ENCODE peak calls at places on chromosomes 16 and 17, in five cellular contexts. C is ovary, J is esophagus squamous epithelium, I is neural progenitor cell, T is left ventricle myocardium inferior. R is an unnamed sample.

GRCh38 chr16:85798901-85799496 is 345 bp downstream of the EMC8 start:
- DNase-seq in C (peak; percentile 43), J (no peak), I (no peak), T (no peak), R (no peak)

GRCh38 chr17:71202449-71202848 is 918.4 kb upstream of the SOX9 start:
- DNase-seq in C (no peak), J (no peak), I (no peak), T (no peak), R (no peak)

GRCh38 chr16:67173808-67174705 is 3.7 kb downstream of the NOL3 start:
- DNase-seq in C (peak; percentile 76), J (no peak), I (peak; percentile 85), T (peak; percentile 88), R (peak; percentile 79)

GRCh38 chr16:50234771-50235556 is 31.4 kb upstream of the ADCY7 start:
- DNase-seq in C (no peak), J (no peak), I (no peak), T (no peak), R (no peak)

GRCh38 chr16:56399492-56399891 is 25.9 kb downstream of the AMFR start:
- DNase-seq in C (no peak), J (no peak), I (no peak), T (no peak), R (no peak)

GRCh38 chr17:68288804-68289203 is 2.1 kb downstream of the SLC16A6 start:
- DNase-seq in C (no peak), J (no peak), I (peak; percentile 25), T (no peak), R (no peak)

GRCh38 chr16:59878479-59878878 is 1144.4 kb upstream of the GOT2 start:
- DNase-seq in C (no peak), J (no peak), I (no peak), T (no peak), R (no peak)

GRCh38 chr16:68665501-68665900 is 20.4 kb downstream of the CDH3 start:
- DNase-seq in C (no peak), J (no peak), I (no peak), T (no peak), R (no peak)

GRCh38 chr17:17326275-17326875 is 23.2 kb downstream of the NT5M start:
- DNase-seq in C (peak; percentile 3), J (no peak), I (peak; percentile 75), T (no peak), R (no peak)

GRCh38 chr17:49914096-49914490 is 54.9 kb upstream of the DLX4 start:
- DNase-seq in C (no peak), J (no peak), I (peak; percentile 60), T (no peak), R (no peak)

GRCh38 chr16:88316151-88316550 is 66.6 kb upstream of the ZNF469 start:
- DNase-seq in C (no peak), J (no peak), I (no peak), T (no peak), R (no peak)

GRCh38 chr17:74635418-74635817 is 11.9 kb upstream of the CD300E start:
- DNase-seq in C (no peak), J (no peak), I (peak; percentile 66), T (no peak), R (no peak)

GRCh38 chr17:19727466-19728113 is 11.2 kb upstream of the SLC47A2 start:
- DNase-seq in C (peak; percentile 66), J (no peak), I (no peak), T (peak; percentile 60), R (no peak)

GRCh38 chr16:17396762-17397498 is 73.8 kb downstream of the XYLT1 start:
- DNase-seq in C (peak; percentile 50), J (no peak), I (no peak), T (no peak), R (peak; percentile 37)

GRCh38 chr16:14338236-14338635 is 267.1 kb downstream of the MRTFB start:
- DNase-seq in C (no peak), J (no peak), I (no peak), T (no peak), R (no peak)

GRCh38 chr16:55672471-55672870 is 16.7 kb downstream of the SLC6A2 start:
- DNase-seq in C (no peak), J (no peak), I (no peak), T (peak; percentile 44), R (no peak)

GRCh38 chr16:88466175-88466862 is 13.2 kb downstream of the ZFPM1 start:
- DNase-seq in C (no peak), J (no peak), I (no peak), T (no peak), R (no peak)

GRCh38 chr17:69802045-69802740 is 272.8 kb upstream of the KCNJ16 start:
- DNase-seq in C (no peak), J (no peak), I (peak; percentile 15), T (peak; percentile 17), R (no peak)

GRCh38 chr17:45320931-45321461 is 4.2 kb upstream of the MAP3K14 start:
- DNase-seq in C (no peak), J (no peak), I (no peak), T (no peak), R (no peak)

GRCh38 chr17:73325527-73325842 is 13.7 kb upstream of the CDC42EP4 start:
- DNase-seq in C (no peak), J (no peak), I (no peak), T (no peak), R (no peak)

GRCh38 chr16:23432176-23433128 is 20.5 kb downstream of the COG7 start:
- DNase-seq in C (no peak), J (no peak), I (no peak), T (no peak), R (no peak)

GRCh38 chr17:36640836-36641235 is 39.5 kb downstream of the MRM1 start:
- DNase-seq in C (no peak), J (no peak), I (peak; percentile 29), T (no peak), R (no peak)

GRCh38 chr17:36640346-36640745 is 39.0 kb downstream of the MRM1 start:
- DNase-seq in C (no peak), J (no peak), I (no peak), T (no peak), R (no peak)

GRCh38 chr17:36643086-36643685 is 41.8 kb downstream of the MRM1 start:
- DNase-seq in C (no peak), J (no peak), I (no peak), T (no peak), R (no peak)

GRCh38 chr17:36641331-36641876 is 40.0 kb downstream of the MRM1 start:
- DNase-seq in C (no peak), J (no peak), I (peak; percentile 58), T (no peak), R (no peak)

GRCh38 chr17:36641877-36642845 is 40.8 kb downstream of the MRM1 start:
- DNase-seq in C (no peak), J (no peak), I (peak; percentile 70), T (no peak), R (no peak)
- H3K9me3 ChIP-seq in C (no peaks in the 10 kb centered on the region), J (no peaks in the 10 kb centered on the region), I (no peaks in the 10 kb centered on the region), T (no peaks in the 10 kb centered on the region), R (no peaks in the 10 kb centered on the region)

DNA sequence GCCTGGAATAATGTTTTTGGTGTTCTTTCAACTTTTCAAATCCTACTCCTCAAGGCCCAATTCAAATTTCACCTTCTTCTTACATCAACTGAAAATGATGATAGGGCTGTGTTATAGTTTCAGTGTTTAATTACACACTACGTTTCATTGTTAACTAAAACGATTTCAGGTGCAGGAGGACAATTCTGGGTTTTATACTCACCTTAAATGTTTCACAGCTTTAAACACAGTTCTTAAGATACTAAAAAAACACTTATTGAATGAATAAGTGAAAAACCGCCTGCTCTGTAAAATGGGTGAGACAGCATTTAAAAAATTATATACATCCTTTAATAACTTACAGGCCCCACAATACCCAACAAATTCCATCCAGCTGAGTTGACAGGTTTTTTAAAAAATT is 6.2 kb upstream of the MPHOSPH6 start:
- DNase-seq in C (no peak), J (no peak), I (no peak), T (no peak), R (no peak)
- H3K27me3 ChIP-seq in C (no peaks in the 10 kb centered on the region), J (no peaks in the 10 kb centered on the region), I (peaks cover 55% of the 10 kb centered on the region), T (peaks cover 50% of the 10 kb centered on the region), R (no peaks in the 10 kb centered on the region)

GRCh38 chr17:61454095-61454931 is 2.1 kb downstream of the TBX4 start:
- DNase-seq in C (no peak), J (no peak), I (peak; percentile 69), T (no peak), R (no peak)
- H3K9me3 ChIP-seq in C (no peaks in the 10 kb centered on the region), J (no peaks in the 10 kb centered on the region), I (no peaks in the 10 kb centered on the region), T (no peaks in the 10 kb centered on the region), R (no peaks in the 10 kb centered on the region)

GRCh38 chr17:81865733-81866439 is 5.3 kb downstream of the ARHGDIA start:
- DNase-seq in C (no peak), J (no peak), I (no peak), T (no peak), R (no peak)

GRCh38 chr17:81865358-81865732 is 5.0 kb upstream of the P4HB start:
- DNase-seq in C (no peak), J (no peak), I (no peak), T (no peak), R (no peak)

GRCh38 chr17:81863833-81864768 is 3.8 kb upstream of the P4HB start:
- DNase-seq in C (no peak), J (no peak), I (no peak), T (no peak), R (no peak)

GRCh38 chr17:81860756-81861568 is 627 bp upstream of the P4HB start:
- DNase-seq in C (peak; percentile 99), J (peak; percentile 96), I (peak; percentile 100), T (peak; percentile 99), R (peak; percentile 98)

DNA sequence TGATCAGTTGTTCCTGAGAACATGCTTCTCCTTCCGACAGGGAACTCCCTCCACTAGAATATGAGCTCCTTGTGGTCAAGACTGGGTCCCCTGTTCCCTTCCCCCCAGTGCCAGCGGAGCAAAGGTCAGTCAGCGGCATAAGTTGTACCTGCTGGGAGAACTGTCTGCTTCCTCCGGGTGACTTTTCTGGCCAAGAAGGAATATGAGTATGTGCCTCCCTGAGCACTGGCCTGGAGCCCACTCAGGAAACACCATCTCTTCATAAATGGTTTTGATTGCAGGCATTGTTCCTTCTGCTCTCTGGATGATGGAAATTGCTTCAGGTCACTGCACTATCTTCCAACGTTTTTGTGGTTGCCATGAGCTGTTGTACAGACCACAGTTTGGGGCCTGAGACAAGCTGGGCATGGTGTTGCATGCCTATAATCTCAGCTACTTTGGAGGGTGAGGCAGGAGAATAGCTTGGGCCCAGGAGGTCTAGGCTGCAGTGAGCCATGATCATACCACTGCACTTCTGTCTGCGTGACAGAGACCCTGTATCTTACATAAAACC is 2.9 kb upstream of the P4HB start:
- DNase-seq in C (no peak), J (no peak), I (no peak), T (no peak), R (no peak)
- H3K27me3 ChIP-seq in C (no peaks in the 10 kb centered on the region), J (no peaks in the 10 kb centered on the region), I (no peaks in the 10 kb centered on the region), T (no peaks in the 10 kb centered on the region), R (no peaks in the 10 kb centered on the region)

GRCh38 chr16:15976929-15977637 is 27.7 kb downstream of the ABCC1 start:
- DNase-seq in C (peak; percentile 41), J (no peak), I (no peak), T (no peak), R (no peak)
- H3K9me3 ChIP-seq in C (no peaks in the 10 kb centered on the region), J (peaks cover 14% of the 10 kb centered on the region), I (peaks cover 14% of the 10 kb centered on the region), T (peaks cover 31% of the 10 kb centered on the region), R (peaks cover 7% of the 10 kb centered on the region)